ENCODE peak calls at places on chromosomes 12 and 14, in ten cellular contexts. C is NB4, S is hepatocyte, D is IMR-90, L is nephron progenitor cell, R is HepG2, K is RWPE2, U is uterus, A is Calu3, M is coronary artery. X is an unnamed sample.

GRCh38 chr12:50200507-50201273 is 33.5 kb upstream of the CERS5 start:
- DNase-seq in C (no peak), S (no peak), D (peak), L (no peak), R (no peak), K (no peak), U (no peak), A (no peak), M (no peak), X (no peak)

GRCh38 chr12:69024413-69024812 is 91.4 kb upstream of the CPM start:
- DNase-seq in C (no peak), S (peak), D (no peak), L (peak), R (no peak), K (peak), U (no peak), A (peak), M (no peak), X (no peak)

GRCh38 chr14:70919774-70920173 is 12.5 kb downstream of the PCNX1 start:
- DNase-seq in C (peak), S (no peak), D (peak), L (no peak), R (no peak), K (no peak), U (no peak), A (no peak), M (no peak), X (no peak)

GRCh38 chr14:80206351-80206750 is 5.0 kb downstream of the DIO2 start:
- DNase-seq in C (no peak), S (no peak), D (no peak), L (no peak), R (no peak), K (no peak), U (no peak), A (no peak), M (no peak), X (no peak)

GRCh38 chr12:125110641-125111360 is 45.6 kb downstream of the AACS start:
- DNase-seq in C (no peak), S (no peak), D (peak), L (no peak), R (no peak), K (no peak), U (no peak), A (no peak), M (no peak), X (no peak)

GRCh38 chr14:100824156-100824555 is 1.8 kb upstream of the MEG3 start:
- DNase-seq in C (no peak), S (no peak), D (peak), L (peak), R (no peak), K (no peak), U (peak), A (no peak), M (no peak), X (no peak)

GRCh38 chr12:57385586-57385985 is 45.3 kb downstream of the R3HDM2 start:
- DNase-seq in C (no peak), S (no peak), D (no peak), L (no peak), R (no peak), K (no peak), U (no peak), A (no peak), M (no peak), X (no peak)

GRCh38 chr12:60194682-60195081 is 598.9 kb downstream of the SLC16A7 start:
- DNase-seq in C (no peak), S (no peak), D (peak), L (no peak), R (no peak), K (no peak), U (no peak), A (no peak), M (no peak), X (no peak)

GRCh38 chr14:67815573-67816235 is 686 bp downstream of the ZFYVE26 start:
- DNase-seq in C (peak), S (peak), D (peak), L (no peak), R (no peak), K (no peak), U (no peak), A (no peak), M (no peak), X (no peak)

GRCh38 chr14:93977790-93978581 is 1.6 kb upstream of the ASB2 start:
- DNase-seq in C (peak), S (no peak), D (no peak), L (no peak), R (no peak), K (no peak), U (no peak), A (no peak), M (no peak), X (no peak)

DNA sequence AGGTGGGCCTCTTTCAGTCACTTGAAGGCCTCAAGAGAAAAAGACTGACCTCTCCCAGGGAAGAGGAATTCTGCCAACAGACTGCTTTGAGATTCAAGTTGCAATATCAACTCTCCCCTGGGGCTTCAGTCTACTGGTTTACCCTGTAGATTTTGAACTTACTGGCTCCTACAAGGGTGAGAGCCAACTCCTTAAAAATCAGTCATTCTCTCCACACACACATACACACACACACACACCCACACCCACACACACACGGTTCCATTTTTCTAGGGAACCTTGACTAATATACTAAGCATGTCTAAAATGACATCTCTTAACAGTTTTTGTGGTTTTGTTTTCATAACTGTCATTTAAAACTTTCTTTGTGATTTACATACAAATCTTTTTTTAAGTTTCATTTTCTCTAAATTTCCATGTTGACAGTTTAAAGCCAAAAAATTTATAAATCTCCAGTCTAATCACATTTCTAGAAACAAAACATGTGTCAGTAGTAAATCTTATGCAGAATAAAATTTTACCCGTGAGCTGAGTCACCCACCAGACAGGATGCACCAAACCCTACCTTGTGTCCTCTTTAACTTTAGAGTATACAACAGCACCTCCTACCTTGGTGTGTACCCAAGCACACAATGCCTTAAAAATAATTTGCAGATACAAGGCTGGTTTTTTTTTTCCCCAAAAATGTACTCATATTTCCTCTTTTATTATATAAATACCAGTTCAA is 394.6 kb downstream of the AEBP2 start:
- DNase-seq in C (no peak), S (no peak), D (peak), L (no peak), R (no peak), K (no peak), U (no peak), A (no peak), M (no peak), X (no peak)
- TF ChIP-seq CTCF in C (no peak), S (no peak), D (no peak), L (no peak), R (no peak), K (no peak), U (no peak), A (no peak), M (no peak), X (no peak)

DNA sequence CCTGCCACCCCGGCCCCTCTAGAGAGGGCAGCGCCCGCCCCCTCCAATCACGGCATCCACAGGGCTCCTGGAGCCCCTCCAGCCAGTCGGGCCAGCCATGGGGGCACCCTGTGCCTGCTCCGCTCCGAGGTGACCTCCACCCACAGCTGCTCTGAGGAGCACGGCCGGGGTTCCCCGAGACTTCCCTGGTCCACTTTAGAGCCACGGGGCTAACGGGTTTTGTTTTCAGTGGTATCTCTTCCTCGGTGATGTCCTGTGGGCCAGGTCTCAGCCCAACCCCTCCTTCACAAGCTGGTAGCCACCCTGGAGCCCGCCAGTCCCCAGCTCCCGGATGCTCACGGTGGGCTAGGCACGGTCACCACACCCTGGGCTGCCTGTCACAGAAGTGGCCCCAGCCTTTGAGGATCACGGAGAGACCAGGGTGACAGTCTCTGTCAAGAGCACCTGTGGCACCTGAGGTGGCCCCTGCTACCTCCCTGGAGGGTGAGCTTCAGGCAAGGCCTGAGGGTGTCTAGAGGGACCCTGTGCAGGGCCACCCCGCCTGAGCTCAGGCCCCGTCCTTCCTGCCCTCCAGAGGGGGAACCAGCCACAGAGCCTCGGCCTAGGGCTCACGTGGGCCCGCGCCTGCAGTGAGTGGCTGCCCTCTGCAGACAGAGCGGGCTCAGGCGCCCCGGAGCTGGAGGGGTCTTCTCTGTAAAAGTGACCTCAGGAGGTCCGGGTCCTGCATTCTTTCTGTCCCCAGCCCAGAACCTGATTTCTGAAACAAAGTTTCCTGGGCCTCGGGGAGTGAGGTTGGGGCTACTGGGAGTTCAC is 146.0 kb upstream of the C14orf180 start:
- DNase-seq in C (no peak), S (no peak), D (no peak), L (no peak), R (no peak), K (peak), U (no peak), A (no peak), M (peak), X (no peak)
- TF ChIP-seq CTCF in C (no peak), S (no peak), D (no peak), L (no peak), R (no peak), K (no peak), U (no peak), A (no peak), M (no peak), X (no peak)

DNA sequence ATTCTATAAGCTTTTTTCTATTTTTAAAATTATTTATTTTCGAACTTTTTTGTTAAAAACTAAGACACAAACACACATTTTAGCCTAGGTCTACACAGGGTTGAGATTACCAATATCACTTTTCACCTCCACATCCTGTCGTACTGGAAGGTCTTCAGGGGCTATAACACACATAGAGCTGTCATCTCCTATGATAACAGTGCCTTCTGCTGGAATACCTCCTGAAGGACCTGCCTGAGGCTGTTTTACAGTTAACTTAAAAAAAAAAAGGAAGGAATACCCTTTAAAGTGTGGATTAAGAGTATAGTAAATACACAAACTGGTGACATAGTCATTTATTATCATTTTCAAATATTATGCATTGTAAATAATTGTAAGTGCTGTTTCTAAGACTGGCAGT is 43.0 kb downstream of the RASSF8 start:
- DNase-seq in C (peak), S (no peak), D (no peak), L (no peak), R (no peak), K (no peak), U (no peak), A (no peak), M (no peak), X (no peak)
- TF ChIP-seq CTCF in C (no peak), S (peak), D (peak), L (no peak), R (peak), K (no peak), U (no peak), A (no peak), M (no peak), X (no peak)

GRCh38 chr14:104592292-104592672 is 12.3 kb downstream of the TMEM179 start:
- DNase-seq in C (no peak), S (no peak), D (no peak), L (no peak), R (no peak), K (no peak), U (no peak), A (no peak), M (no peak), X (no peak)

GRCh38 chr14:104592785-104593184 is 11.8 kb downstream of the TMEM179 start:
- DNase-seq in C (no peak), S (no peak), D (no peak), L (no peak), R (no peak), K (no peak), U (no peak), A (no peak), M (no peak), X (no peak)

GRCh38 chr14:104593710-104594121 is 10.9 kb downstream of the TMEM179 start:
- DNase-seq in C (no peak), S (no peak), D (no peak), L (peak), R (no peak), K (no peak), U (no peak), A (no peak), M (no peak), X (no peak)

GRCh38 chr14:104594310-104595046 is 10.1 kb downstream of the TMEM179 start:
- DNase-seq in C (no peak), S (no peak), D (no peak), L (peak), R (no peak), K (peak), U (no peak), A (no peak), M (no peak), X (no peak)

GRCh38 chr14:104593241-104593701 is 11.3 kb downstream of the TMEM179 start:
- DNase-seq in C (no peak), S (no peak), D (no peak), L (no peak), R (no peak), K (no peak), U (no peak), A (no peak), M (no peak), X (no peak)
- TF ChIP-seq CTCF in C (no peak), S (no peak), D (no peak), L (no peak), R (no peak), K (no peak), U (no peak), A (no peak), M (no peak), X (no peak)

GRCh38 chr14:59130472-59130871 is 58.0 kb upstream of the DAAM1 start:
- DNase-seq in C (no peak), S (no peak), D (no peak), L (no peak), R (no peak), K (no peak), U (peak), A (no peak), M (no peak), X (no peak)
- TF ChIP-seq CTCF in C (no peak), S (no peak), D (no peak), L (no peak), R (no peak), K (no peak), U (no peak), A (no peak), M (no peak), X (no peak)

GRCh38 chr12:111271674-111272418 is 97.0 kb downstream of the PHETA1 start:
- DNase-seq in C (peak), S (no peak), D (no peak), L (no peak), R (no peak), K (no peak), U (no peak), A (no peak), M (no peak), X (no peak)
- TF ChIP-seq CTCF in C (peak), S (peak), D (peak), L (no peak), R (peak), K (peak), U (no peak), A (no peak), M (no peak), X (no peak)

GRCh38 chr14:104870368-104871144 is 5.5 kb downstream of the CEP170B start:
- DNase-seq in C (no peak), S (no peak), D (no peak), L (peak), R (peak), K (no peak), U (no peak), A (peak), M (no peak), X (peak)
- TF ChIP-seq CTCF in C (peak), S (peak), D (peak), L (peak), R (peak), K (peak), U (no peak), A (no peak), M (no peak), X (no peak)

DNA sequence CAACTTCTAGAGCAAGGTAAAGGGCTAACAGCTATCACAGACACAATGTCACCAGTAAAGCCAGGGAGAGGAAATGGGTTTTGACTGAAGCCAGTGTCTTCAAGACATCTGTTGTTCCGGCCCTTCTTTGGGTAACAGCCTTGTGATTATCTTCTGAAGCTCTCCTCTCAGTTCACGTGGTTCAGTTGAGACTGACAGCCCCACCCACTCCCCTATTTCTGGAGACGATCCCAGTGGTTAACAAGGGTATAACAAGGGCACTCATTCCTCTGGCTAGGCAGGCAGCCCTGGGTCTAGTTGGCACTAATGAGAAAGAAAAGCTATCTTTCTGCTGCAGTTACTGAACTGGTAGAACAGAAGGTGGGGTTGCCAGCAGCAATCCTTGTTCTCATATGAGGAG is 6.9 kb downstream of the GNPTAB start:
- DNase-seq in C (peak), S (peak), D (no peak), L (peak), R (peak), K (no peak), U (no peak), A (peak), M (no peak), X (peak)
- TF ChIP-seq CTCF in C (peak), S (no peak), D (no peak), L (peak), R (no peak), K (no peak), U (no peak), A (peak), M (no peak), X (peak)

GRCh38 chr14:97218713-97219355 is 421.7 kb downstream of the VRK1 start:
- DNase-seq in C (peak), S (peak), D (no peak), L (peak), R (no peak), K (no peak), U (no peak), A (no peak), M (no peak), X (peak)
- TF ChIP-seq CTCF in C (no peak), S (peak), D (no peak), L (peak), R (no peak), K (no peak), U (no peak), A (no peak), M (no peak), X (no peak)